ENCODE peak calls at places on chromosomes 3 and 15, in six cellular contexts. V is psoas muscle, I is upper lobe of right lung, C is heart left ventricle, K is left ventricle myocardium inferior, J is H9. M is an unnamed sample.

GRCh38 chr15:38208779-38209178 is 43.9 kb upstream of the SPRED1 start:
- DNase-seq in I (no peak), K (no peak), V (no peak), J (no peak), C (no peak), M (no peak)

GRCh38 chr15:49044761-49045571 is 1.3 kb downstream of the SECISBP2L start:
- DNase-seq in K (no peak), J (no peak), I (no peak), V (no peak), C (no peak), M (no peak)

GRCh38 chr3:55701997-55702396 is 214.9 kb upstream of the WNT5A start:
- DNase-seq in C (no peak), K (no peak), V (no peak), I (no peak), J (no peak), M (no peak)

GRCh38 chr15:68261980-68262379 is 15.6 kb upstream of the FEM1B start:
- DNase-seq in K (no peak), J (no peak), C (no peak), V (no peak), I (no peak), M (no peak)

GRCh38 chr3:45677045-45677436 is 12.2 kb upstream of the SACM1L start:
- DNase-seq in I (peak; percentile 70), K (no peak), J (no peak), C (no peak), V (peak; percentile 27), M (no peak)

GRCh38 chr15:90851114-90851513 is 17.3 kb upstream of the FURIN start:
- DNase-seq in C (no peak), K (no peak), V (no peak), J (no peak), I (no peak), M (no peak)

GRCh38 chr3:62144482-62144881 is 228.9 kb downstream of the FEZF2 start:
- DNase-seq in V (no peak), J (no peak), I (no peak), C (no peak), K (no peak), M (no peak)

GRCh38 chr3:104632947-104633346 is 733.8 kb upstream of the ALCAM start:
- DNase-seq in I (no peak), C (no peak), V (no peak), J (no peak), K (no peak), M (no peak)

GRCh38 chr3:99503350-99503749 is 135.0 kb upstream of the COL8A1 start:
- DNase-seq in C (no peak), V (peak; percentile 19), J (no peak), K (no peak), I (no peak), M (no peak)

GRCh38 chr3:173217127-173217526 is 76.1 kb upstream of the SPATA16 start:
- DNase-seq in C (no peak), K (no peak), I (no peak), V (no peak), J (no peak), M (no peak)

GRCh38 chr3:51622868-51623267 is 48.2 kb upstream of the TEX264 start:
- DNase-seq in K (peak; percentile 23), I (no peak), C (no peak), V (no peak), J (no peak), M (no peak)

GRCh38 chr3:31356941-31357340 is 175.8 kb upstream of the STT3B start:
- DNase-seq in I (peak; percentile 86), C (no peak), V (no peak), K (no peak), J (peak; percentile 49), M (peak; percentile 73)

GRCh38 chr15:64155802-64156651 is 4.5 kb downstream of the SNX22 start:
- DNase-seq in J (no peak), I (no peak), K (no peak), V (no peak), C (no peak), M (no peak)

GRCh38 chr3:197003461-197004385 is 25.9 kb downstream of the MELTF start:
- DNase-seq in V (peak; percentile 35), J (peak; percentile 55), K (peak; percentile 20), C (no peak), I (peak; percentile 55), M (no peak)

GRCh38 chr3:168212664-168213255 is 117.0 kb upstream of the GOLIM4 start:
- DNase-seq in K (no peak), C (no peak), V (no peak), I (no peak), J (no peak), M (no peak)

GRCh38 chr15:75195122-75195765 is 6.4 kb upstream of the C15orf39 start:
- DNase-seq in J (peak; percentile 88), I (no peak), V (no peak), C (no peak), K (no peak), M (no peak)

DNA sequence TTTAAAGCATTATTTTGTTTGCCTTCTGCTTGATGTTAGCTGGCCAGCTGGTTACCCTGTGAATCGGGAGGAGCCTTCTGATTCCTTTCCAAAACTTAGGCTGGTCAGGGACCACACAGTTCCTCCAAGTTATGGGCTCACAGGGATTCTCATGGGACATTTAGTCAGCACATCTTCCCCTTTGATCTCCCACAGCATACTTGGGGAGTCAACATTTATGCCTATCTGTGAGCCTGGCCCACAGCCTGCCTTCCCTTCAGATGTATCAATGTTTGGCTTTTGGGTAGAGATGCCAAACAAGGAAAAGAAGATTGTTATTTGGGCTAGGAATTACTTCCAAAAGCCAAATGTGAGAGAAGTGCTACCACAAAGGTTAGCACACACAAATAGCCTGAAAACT is 32.6 kb upstream of the DCP1A start:
- DNase-seq in I (no peak), J (no peak), V (no peak), C (no peak), K (no peak), M (no peak)
- H3K4me1 ChIP-seq in I (no peaks in the 10 kb centered on the region), J (no peaks in the 10 kb centered on the region), V (no peaks in the 10 kb centered on the region), C (no peaks in the 10 kb centered on the region), K (no peaks in the 10 kb centered on the region), M (no peaks in the 10 kb centered on the region)

GRCh38 chr3:155608237-155608636 is 136.6 kb downstream of the PLCH1 start:
- DNase-seq in C (no peak), V (no peak), I (no peak), K (no peak), J (no peak), M (no peak)
- H3K27ac ChIP-seq in C (no peak overlapping the region), V (no peak overlapping the region), I (no peak overlapping the region), K (no peak overlapping the region), J (no peak overlapping the region), M (no peak overlapping the region)

DNA sequence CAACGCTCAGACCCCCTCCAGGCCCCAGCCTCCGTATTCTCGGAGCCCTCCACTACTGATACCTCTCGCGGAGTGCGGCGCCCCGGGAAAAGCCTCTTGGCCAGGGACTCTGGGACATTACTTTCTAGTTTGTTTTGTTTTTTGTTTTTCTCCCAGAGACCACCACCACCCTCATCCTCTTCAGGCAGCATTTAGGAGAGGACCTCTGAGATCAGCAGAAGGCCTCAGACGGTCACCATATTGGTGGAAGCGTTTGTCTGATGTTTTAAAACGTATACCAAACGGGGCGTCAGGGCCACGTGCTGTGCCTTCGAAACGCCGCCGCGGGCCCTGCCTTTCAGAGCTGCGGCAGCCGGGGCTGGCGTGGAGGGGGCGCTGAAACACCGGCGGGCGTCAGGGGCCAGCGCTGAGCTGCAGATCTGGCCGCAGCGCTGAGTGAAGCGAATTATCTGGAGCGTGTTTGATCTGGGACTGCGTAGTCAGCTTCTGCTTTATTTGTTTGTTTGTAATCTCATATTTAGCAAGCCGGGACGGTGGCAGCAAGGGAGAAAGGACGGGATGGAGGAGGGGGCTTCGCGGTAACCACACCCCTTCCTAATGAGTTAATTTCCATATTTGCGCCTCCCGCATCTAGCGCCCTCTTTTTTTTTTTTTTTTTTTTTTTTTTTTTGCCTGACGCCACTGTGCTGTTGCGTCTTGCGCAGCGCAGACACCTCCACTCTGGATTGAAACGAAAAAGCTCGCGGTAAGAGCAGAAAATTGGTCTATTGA is 14.8 kb downstream of the SOX2 start:
- DNase-seq in J (peak; percentile 81), V (no peak), K (no peak), C (no peak), I (no peak), M (no peak)
- H3K4me1 ChIP-seq in J (peaks cover 31% of the 10 kb centered on the region), V (peaks cover 11% of the 10 kb centered on the region), K (peaks cover 22% of the 10 kb centered on the region), C (peaks cover 8% of the 10 kb centered on the region), I (peaks cover 14% of the 10 kb centered on the region), M (peaks cover 21% of the 10 kb centered on the region)

GRCh38 chr3:191737742-191738141 is 276.8 kb downstream of the PYDC2 start:
- DNase-seq in K (no peak), C (no peak), I (no peak), V (no peak), J (no peak), M (no peak)
- H3K27ac ChIP-seq in K (no peak overlapping the region), C (no peak overlapping the region), I (no peak overlapping the region), V (no peak overlapping the region), J (no peak overlapping the region), M (no peak overlapping the region)

DNA sequence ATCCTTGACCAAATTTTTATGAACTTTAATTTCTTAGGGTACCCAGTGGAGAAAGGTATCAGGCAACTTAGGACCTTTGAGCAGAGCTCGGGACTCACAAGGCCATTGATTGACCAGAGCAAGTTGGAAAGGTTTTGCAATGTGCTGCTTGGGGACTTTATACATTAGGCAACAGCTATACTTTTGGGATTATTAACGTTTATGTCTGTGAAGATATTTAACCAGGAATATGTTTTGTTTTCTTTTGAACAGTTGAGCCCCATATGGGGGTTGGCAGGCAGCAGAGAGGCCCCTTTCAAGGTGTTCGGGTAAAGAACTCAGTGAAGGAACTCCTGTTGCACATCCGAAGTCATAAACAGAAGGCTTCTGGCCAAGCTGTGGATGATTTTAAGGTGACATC is 2.5 kb downstream of the NFKBIZ start:
- DNase-seq in K (no peak), C (no peak), J (no peak), V (no peak), I (no peak), M (no peak)
- H3K4me1 ChIP-seq in K (peaks cover 72% of the 10 kb centered on the region), C (peaks cover 22% of the 10 kb centered on the region), J (no peaks in the 10 kb centered on the region), V (no peaks in the 10 kb centered on the region), I (peaks cover 57% of the 10 kb centered on the region), M (peaks cover 71% of the 10 kb centered on the region)

GRCh38 chr3:42815826-42816225 is 6.6 kb downstream of the ACKR2 start:
- DNase-seq in V (no peak), K (no peak), J (no peak), I (no peak), C (no peak), M (no peak)

GRCh38 chr3:42819351-42819965 is 10.2 kb downstream of the ACKR2 start:
- DNase-seq in C (no peak), J (peak; percentile 35), I (no peak), K (no peak), V (no peak), M (no peak)

GRCh38 chr3:42814914-42815507 is 5.8 kb downstream of the ACKR2 start:
- DNase-seq in V (no peak), C (no peak), K (no peak), I (no peak), J (no peak), M (no peak)

GRCh38 chr3:42809202-42809601 is at the start of gene ACKR2:
- DNase-seq in K (no peak), V (no peak), I (no peak), C (no peak), J (no peak), M (no peak)

DNA sequence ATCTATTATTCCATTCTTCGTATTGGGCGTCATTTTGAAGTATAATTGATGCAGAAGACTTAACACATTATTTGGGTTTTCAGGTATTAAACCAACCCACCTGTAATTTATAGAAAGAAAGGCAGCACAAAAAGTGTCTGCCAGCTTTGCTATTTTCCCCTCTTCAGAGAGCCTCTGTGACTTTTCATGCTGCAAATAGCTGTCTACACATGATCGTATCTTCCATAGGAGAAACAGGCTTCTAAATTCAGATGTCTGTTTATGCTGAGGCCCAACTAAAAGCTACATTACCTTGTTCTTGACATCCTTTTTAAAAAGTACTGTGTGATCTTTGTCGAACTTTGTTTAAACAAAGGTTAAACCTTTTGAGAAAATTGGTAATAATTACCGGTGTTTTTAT is 5.0 kb downstream of the ACKR2 start:
- DNase-seq in C (no peak), I (no peak), K (no peak), V (no peak), J (no peak), M (no peak)
- H3K27ac ChIP-seq in C (no peak overlapping the region), I (no peak overlapping the region), K (peak overlapping the region; percentile 48), V (no peak overlapping the region), J (no peak overlapping the region), M (no peak overlapping the region)